ENCODE peak calls at places on chromosomes 13 and 19, in eight cellular contexts. U is AG09309, K is caudate nucleus, A is endodermal cell, F is NCI-H82, P is stomach, O is heart left ventricle, S is ELR. R is an unnamed sample.

GRCh38 chr13:91520952-91521351 is 122.5 kb downstream of the GPC5 start:
- DNase-seq in A (no peak), S (no peak), O (no peak), K (no peak), F (no peak), U (no peak), P (no peak), R (no peak)

GRCh38 chr19:35715981-35716734 is 1.6 kb upstream of the KMT2B start:
- DNase-seq in S (no peak), P (peak; percentile 66), U (no peak), O (peak; percentile 76), A (no peak), K (peak; percentile 52), F (no peak), R (peak; percentile 42)

GRCh38 chr19:4967738-4968461 is 1.0 kb upstream of the KDM4B start:
- DNase-seq in A (no peak), K (no peak), S (peak; percentile 60), O (no peak), U (peak; percentile 75), P (no peak), F (peak; percentile 57), R (peak; percentile 76)

GRCh38 chr19:53131732-53132131 is 978 bp downstream of the ZNF415 start:
- DNase-seq in P (no peak), U (no peak), F (peak; percentile 19), O (no peak), S (no peak), A (no peak), K (no peak), R (no peak)

GRCh38 chr13:96091164-96091931 is 1.4 kb downstream of the HS6ST3 start:
- DNase-seq in P (peak; percentile 33), K (no peak), F (peak; percentile 32), A (peak; percentile 80), U (no peak), S (no peak), O (no peak), R (no peak)

GRCh38 chr19:11767633-11768133 is 883 bp downstream of the ZNF441 start:
- DNase-seq in O (peak; percentile 25), K (no peak), A (peak; percentile 46), F (no peak), S (peak; percentile 51), U (no peak), P (peak; percentile 49), R (peak; percentile 5)

GRCh38 chr19:15828121-15828620 is 12.7 kb upstream of the OR10H1 start:
- DNase-seq in P (no peak), S (no peak), A (no peak), U (no peak), F (no peak), K (no peak), O (no peak), R (no peak)

GRCh38 chr19:47210689-47211316 is 20.2 kb downstream of the BBC3 start:
- DNase-seq in O (peak; percentile 77), F (peak; percentile 86), A (peak; percentile 93), P (peak; percentile 87), K (no peak), U (no peak), S (peak; percentile 83), R (peak; percentile 73)

GRCh38 chr19:4456566-4456842 is 1.1 kb downstream of the UBXN6 start:
- DNase-seq in A (peak; percentile 70), P (no peak), K (peak; percentile 25), U (no peak), S (peak; percentile 84), F (peak; percentile 98), O (peak; percentile 42), R (peak; percentile 60)

GRCh38 chr19:34367424-34367957 is 2.5 kb downstream of the GPI start:
- DNase-seq in S (no peak), P (no peak), O (no peak), F (no peak), A (no peak), K (no peak), U (no peak), R (no peak)

GRCh38 chr19:2332341-2333026 is 4.0 kb downstream of the SPPL2B start:
- DNase-seq in O (no peak), P (no peak), U (no peak), K (no peak), A (no peak), F (no peak), S (no peak), R (no peak)

GRCh38 chr19:40550951-40551350 is 25.7 kb upstream of the SHKBP1 start:
- DNase-seq in O (no peak), S (no peak), A (peak; percentile 62), K (no peak), P (no peak), F (peak; percentile 78), U (no peak), R (no peak)

GRCh38 chr13:52925775-52926285 is 77.4 kb upstream of the PCDH8 start:
- DNase-seq in A (no peak), S (no peak), F (peak; percentile 54), P (no peak), U (no peak), K (no peak), O (peak; percentile 20), R (no peak)

GRCh38 chr19:56601375-56601774 is 6.3 kb downstream of the ZNF71 start:
- DNase-seq in U (no peak), K (no peak), P (no peak), S (peak; percentile 16), O (no peak), F (no peak), A (no peak), R (peak; percentile 7)

GRCh38 chr19:51019544-51019925 is at the start of gene KLK10:
- DNase-seq in O (no peak), K (no peak), P (no peak), A (peak; percentile 61), S (no peak), F (no peak), U (no peak), R (no peak)

GRCh38 chr13:111051656-111052232 is 63.4 kb upstream of the ARHGEF7 start:
- DNase-seq in S (no peak), U (no peak), K (no peak), A (no peak), O (no peak), F (peak; percentile 49), P (no peak), R (no peak)

GRCh38 chr19:10294368-10294697 is 4.6 kb downstream of the ICAM5 start:
- DNase-seq in O (no peak), A (peak; percentile 88), K (no peak), S (no peak), P (no peak), F (no peak), U (no peak), R (no peak)

GRCh38 chr13:20869540-20869939 is 33.0 kb downstream of the XPO4 start:
- DNase-seq in S (peak; percentile 32), P (no peak), O (no peak), U (no peak), K (no peak), A (no peak), F (peak; percentile 39), R (peak; percentile 26)

GRCh38 chr19:9018163-9018875 is 8.1 kb upstream of the MUC16 start:
- DNase-seq in S (no peak), K (no peak), A (no peak), P (no peak), O (no peak), F (no peak), U (no peak), R (no peak)

GRCh38 chr19:31500921-31501320 is 151.7 kb upstream of the TSHZ3 start:
- DNase-seq in A (no peak), O (no peak), U (no peak), S (no peak), K (no peak), F (no peak), P (no peak), R (no peak)

GRCh38 chr13:40175639-40176038 is 490.8 kb downstream of the FOXO1 start:
- DNase-seq in K (no peak), A (no peak), U (no peak), O (no peak), P (no peak), F (no peak), S (no peak), R (no peak)

GRCh38 chr19:7505682-7506384 is 10.1 kb upstream of the ZNF358 start:
- DNase-seq in K (no peak), P (no peak), F (peak; percentile 79), A (peak; percentile 93), O (no peak), S (no peak), U (no peak), R (no peak)

GRCh38 chr13:24241336-24241735 is 68.0 kb upstream of the C1QTNF9 start:
- DNase-seq in S (no peak), K (no peak), U (no peak), P (no peak), A (no peak), O (no peak), F (no peak), R (no peak)

GRCh38 chr19:13838943-13839192 is 38.1 kb upstream of the NANOS3 start:
- DNase-seq in F (no peak), S (no peak), O (peak; percentile 93), K (no peak), A (peak; percentile 58), P (no peak), U (no peak), R (no peak)

GRCh38 chr13:45258339-45258685 is 57.5 kb upstream of the KCTD4 start:
- DNase-seq in A (no peak), S (no peak), K (no peak), U (no peak), P (no peak), F (no peak), O (no peak), R (no peak)

GRCh38 chr19:37983153-37983552 is 76.1 kb downstream of the SIPA1L3 start:
- DNase-seq in O (no peak), K (no peak), S (no peak), F (no peak), P (no peak), U (no peak), A (no peak), R (no peak)